ENCODE peak calls at places on chromosomes 12 and 14, in ten cellular contexts. K is fibroblast of lung; P is foreskin melanocyte; S is vagina; B is activated T-helper 9 cell treated with anti-CD3 and anti-CD28 coated beads, Interleukin-2, amount 50 U/mL, for 16 hours; J is EH; G is HEK293T; Z is stimulated activated CD8-positive, alpha-beta memory T cell treated with anti-CD3 and anti-CD28 coated beads, Interleukin-15, amount 100 ng/mL, for 1 hour; A is testis; M is lower lobe of right lung. W is an unnamed sample.

GRCh38 chr12:63480186-63480585 is 188.1 kb downstream of the DPY19L2 start:
- DNase-seq in K (peak), P (no peak), S (no peak), B (no peak), J (peak), G (no peak), Z (no peak), A (no peak), M (no peak), W (peak)

GRCh38 chr14:51666070-51666469 is 14.4 kb downstream of the FRMD6 start:
- DNase-seq in K (no peak), P (no peak), S (no peak), B (no peak), J (no peak), G (no peak), Z (no peak), A (no peak), M (no peak), W (no peak)

GRCh38 chr12:34406996-34407300 is 384.7 kb downstream of the ALG10 start:
- DNase-seq in K (no peak), P (no peak), S (no peak), B (no peak), J (no peak), G (peak), Z (no peak), A (peak), M (peak), W (no peak)

GRCh38 chr12:56308714-56309113 is 7.1 kb downstream of the CNPY2 start:
- DNase-seq in K (no peak), P (no peak), S (no peak), B (no peak), J (no peak), G (no peak), Z (no peak), A (no peak), M (no peak), W (no peak)

GRCh38 chr14:29741909-29742401 is 185.7 kb downstream of the PRKD1 start:
- DNase-seq in K (peak), P (no peak), S (no peak), B (no peak), J (peak), G (no peak), Z (no peak), A (peak), M (no peak), W (peak)

GRCh38 chr12:18284461-18284860 is 23.1 kb downstream of the PIK3C2G start:
- DNase-seq in K (peak), P (no peak), S (no peak), B (no peak), J (no peak), G (no peak), Z (no peak), A (no peak), M (no peak), W (peak)

GRCh38 chr12:108912361-108912760 is 32.5 kb downstream of the DAO start:
- DNase-seq in K (no peak), P (no peak), S (no peak), B (no peak), J (no peak), G (no peak), Z (no peak), A (no peak), M (no peak), W (no peak)

GRCh38 chr12:55681142-55682077 is 26.3 kb downstream of the ITGA7 start:
- DNase-seq in K (peak), P (peak), S (no peak), B (no peak), J (peak), G (peak), Z (no peak), A (peak), M (peak), W (peak)

GRCh38 chr14:89422952-89423345 is 5.9 kb upstream of the FOXN3 start:
- DNase-seq in K (no peak), P (no peak), S (no peak), B (no peak), J (no peak), G (no peak), Z (no peak), A (no peak), M (no peak), W (no peak)

GRCh38 chr12:95829395-95829794 is 29.4 kb upstream of the SNRPF start:
- DNase-seq in K (no peak), P (no peak), S (no peak), B (no peak), J (no peak), G (no peak), Z (no peak), A (no peak), M (no peak), W (no peak)

GRCh38 chr12:89933911-89934310 is 225.3 kb upstream of the ATP2B1 start:
- DNase-seq in K (no peak), P (no peak), S (no peak), B (no peak), J (peak), G (no peak), Z (no peak), A (no peak), M (no peak), W (no peak)

GRCh38 chr14:76772300-76773187 is 11.3 kb downstream of the VASH1 start:
- DNase-seq in K (peak), P (peak), S (peak), B (no peak), J (peak), G (no peak), Z (no peak), A (peak), M (peak), W (peak)

GRCh38 chr14:75866981-75867380 is 114.8 kb downstream of the TGFB3 start:
- DNase-seq in K (no peak), P (no peak), S (no peak), B (no peak), J (no peak), G (no peak), Z (no peak), A (no peak), M (no peak), W (no peak)

GRCh38 chr12:24307153-24307552 is 357.7 kb upstream of the SOX5 start:
- DNase-seq in K (no peak), P (no peak), S (no peak), B (no peak), J (no peak), G (no peak), Z (no peak), A (no peak), M (no peak), W (no peak)

GRCh38 chr12:54631988-54632728 is 2.5 kb downstream of the LACRT start:
- DNase-seq in K (no peak), P (no peak), S (no peak), B (no peak), J (no peak), G (peak), Z (no peak), A (no peak), M (no peak), W (no peak)

GRCh38 chr14:75715926-75716780 is 55.1 kb downstream of the TTLL5 start:
- DNase-seq in K (peak), P (no peak), S (no peak), B (no peak), J (peak), G (no peak), Z (no peak), A (no peak), M (no peak), W (peak)

GRCh38 chr14:57478050-57478449 is 15.6 kb downstream of the CCDC198 start:
- DNase-seq in K (no peak), P (no peak), S (no peak), B (no peak), J (no peak), G (no peak), Z (no peak), A (peak), M (no peak), W (no peak)

GRCh38 chr12:76033116-76034001 is 1.8 kb upstream of the PHLDA1 start:
- DNase-seq in K (peak), P (no peak), S (no peak), B (no peak), J (peak), G (no peak), Z (no peak), A (no peak), M (no peak), W (peak)

GRCh38 chr12:43158126-43158525 is 393.9 kb downstream of the ADAMTS20 start:
- DNase-seq in K (no peak), P (no peak), S (no peak), B (no peak), J (no peak), G (no peak), Z (no peak), A (no peak), M (no peak), W (no peak)

GRCh38 chr14:61212546-61212945 is 68.6 kb downstream of the TMEM30B start:
- DNase-seq in K (no peak), P (no peak), S (no peak), B (no peak), J (no peak), G (no peak), Z (no peak), A (no peak), M (no peak), W (no peak)

GRCh38 chr12:65327207-65328076 is 49.0 kb downstream of the MSRB3 start:
- DNase-seq in K (peak), P (no peak), S (no peak), B (no peak), J (peak), G (no peak), Z (no peak), A (no peak), M (no peak), W (peak)

GRCh38 chr14:64680013-64680674 is 24.1 kb upstream of the PLEKHG3 start:
- DNase-seq in K (no peak), P (no peak), S (no peak), B (no peak), J (no peak), G (no peak), Z (no peak), A (peak), M (no peak), W (peak)